ENCODE peak calls at places on chromosomes 6 and 20, in four cellular contexts. One of them, this sample, is unnamed.

GRCh38 chr6:158323561-158323958 is 11.3 kb downstream of the TULP4 start:
- DNase-seq in lower leg skin: no peak
- DNase-seq in prostate gland: no peak
- DNase-seq in body of pancreas: no peak
- DNase-seq in this sample: no peak

GRCh38 chr6:167643716-167644115 is 183.0 kb upstream of the AFDN start:
- DNase-seq in body of pancreas: no peak
- DNase-seq in lower leg skin: no peak
- DNase-seq in prostate gland: no peak
- DNase-seq in this sample: no peak

GRCh38 chr20:56151834-56152233 is 96.7 kb upstream of the MC3R start:
- DNase-seq in body of pancreas: no peak
- DNase-seq in prostate gland: no peak
- DNase-seq in lower leg skin: no peak
- DNase-seq in this sample: no peak

GRCh38 chr6:100230976-100231316 is 233.8 kb downstream of the SIM1 start:
- DNase-seq in prostate gland: no peak
- DNase-seq in lower leg skin: no peak
- DNase-seq in body of pancreas: no peak
- DNase-seq in this sample: no peak

GRCh38 chr6:57221191-57221935 is 744 bp downstream of the RAB23 start:
- DNase-seq in body of pancreas: peak; percentile 53
- DNase-seq in lower leg skin: peak; percentile 19
- DNase-seq in prostate gland: peak; percentile 34
- DNase-seq in this sample: peak; percentile 90

GRCh38 chr6:97423190-97423589 is 140.2 kb upstream of the MMS22L start:
- DNase-seq in body of pancreas: no peak
- DNase-seq in prostate gland: no peak
- DNase-seq in lower leg skin: no peak
- DNase-seq in this sample: no peak

GRCh38 chr6:13664703-13665352 is 46.8 kb downstream of the RANBP9 start:
- DNase-seq in prostate gland: no peak
- DNase-seq in body of pancreas: no peak
- DNase-seq in lower leg skin: no peak
- DNase-seq in this sample: no peak

GRCh38 chr20:427849-428657 is 20.0 kb downstream of the RBCK1 start:
- DNase-seq in prostate gland: no peak
- DNase-seq in body of pancreas: no peak
- DNase-seq in lower leg skin: no peak
- DNase-seq in this sample: no peak

GRCh38 chr6:1100269-1100668 is 211.6 kb upstream of the FOXQ1 start:
- DNase-seq in lower leg skin: no peak
- DNase-seq in body of pancreas: no peak
- DNase-seq in prostate gland: no peak
- DNase-seq in this sample: no peak

GRCh38 chr20:40797425-40797824 is 108.4 kb upstream of the MAFB start:
- DNase-seq in body of pancreas: no peak
- DNase-seq in lower leg skin: no peak
- DNase-seq in prostate gland: no peak
- DNase-seq in this sample: no peak

GRCh38 chr6:33860006-33860405 is 56.2 kb upstream of the MLN start:
- DNase-seq in lower leg skin: no peak
- DNase-seq in body of pancreas: no peak
- DNase-seq in prostate gland: no peak
- DNase-seq in this sample: no peak

GRCh38 chr6:134816780-134817179 is 133.1 kb downstream of the ALDH8A1 start:
- DNase-seq in lower leg skin: no peak
- DNase-seq in prostate gland: no peak
- DNase-seq in body of pancreas: no peak
- DNase-seq in this sample: no peak

GRCh38 chr20:61256819-61257218 is 4.8 kb downstream of the CDH4 start:
- DNase-seq in prostate gland: no peak
- DNase-seq in body of pancreas: no peak
- DNase-seq in lower leg skin: no peak
- DNase-seq in this sample: no peak

GRCh38 chr20:64261138-64261537 is 5.6 kb downstream of the PCMTD2 start:
- DNase-seq in prostate gland: no peak
- DNase-seq in body of pancreas: no peak
- DNase-seq in lower leg skin: peak; percentile 40
- DNase-seq in this sample: no peak

GRCh38 chr6:131029661-131030297 is 33.3 kb downstream of the EPB41L2 start:
- DNase-seq in lower leg skin: no peak
- DNase-seq in body of pancreas: no peak
- DNase-seq in prostate gland: no peak
- DNase-seq in this sample: no peak

GRCh38 chr6:163825033-163825432 is 410.5 kb downstream of the QKI start:
- DNase-seq in prostate gland: no peak
- DNase-seq in body of pancreas: no peak
- DNase-seq in lower leg skin: no peak
- DNase-seq in this sample: no peak

GRCh38 chr20:63653041-63653973 is at the start of gene STMN3:
- DNase-seq in prostate gland: peak; percentile 80
- DNase-seq in lower leg skin: peak; percentile 79
- DNase-seq in body of pancreas: peak; percentile 87
- DNase-seq in this sample: peak; percentile 82

GRCh38 chr6:140252099-140252498 is 877.7 kb upstream of the CITED2 start:
- DNase-seq in lower leg skin: no peak
- DNase-seq in body of pancreas: no peak
- DNase-seq in prostate gland: no peak
- DNase-seq in this sample: no peak

GRCh38 chr6:939526-940252 is 246.8 kb upstream of the EXOC2 start:
- DNase-seq in lower leg skin: no peak
- DNase-seq in prostate gland: no peak
- DNase-seq in body of pancreas: no peak
- DNase-seq in this sample: no peak

GRCh38 chr6:14709066-14709670 is 536.7 kb upstream of the JARID2 start:
- DNase-seq in prostate gland: no peak
- DNase-seq in body of pancreas: no peak
- DNase-seq in lower leg skin: no peak
- DNase-seq in this sample: no peak

GRCh38 chr20:43389839-43390626 is 67.7 kb upstream of the SRSF6 start:
- DNase-seq in body of pancreas: no peak
- DNase-seq in lower leg skin: no peak
- DNase-seq in prostate gland: no peak
- DNase-seq in this sample: peak; percentile 87

GRCh38 chr6:146770965-146771735 is 172.4 kb downstream of the ADGB start:
- DNase-seq in body of pancreas: no peak
- DNase-seq in prostate gland: no peak
- DNase-seq in lower leg skin: peak; percentile 56
- DNase-seq in this sample: peak; percentile 72

GRCh38 chr6:68235192-68235812 is 399.8 kb upstream of the ADGRB3 start:
- DNase-seq in prostate gland: no peak
- DNase-seq in lower leg skin: no peak
- DNase-seq in body of pancreas: no peak
- DNase-seq in this sample: no peak

GRCh38 chr6:89297695-89298351 is 17.3 kb downstream of the GABRR2 start:
- DNase-seq in lower leg skin: no peak
- DNase-seq in prostate gland: peak; percentile 33
- DNase-seq in body of pancreas: no peak
- DNase-seq in this sample: no peak

DNA sequence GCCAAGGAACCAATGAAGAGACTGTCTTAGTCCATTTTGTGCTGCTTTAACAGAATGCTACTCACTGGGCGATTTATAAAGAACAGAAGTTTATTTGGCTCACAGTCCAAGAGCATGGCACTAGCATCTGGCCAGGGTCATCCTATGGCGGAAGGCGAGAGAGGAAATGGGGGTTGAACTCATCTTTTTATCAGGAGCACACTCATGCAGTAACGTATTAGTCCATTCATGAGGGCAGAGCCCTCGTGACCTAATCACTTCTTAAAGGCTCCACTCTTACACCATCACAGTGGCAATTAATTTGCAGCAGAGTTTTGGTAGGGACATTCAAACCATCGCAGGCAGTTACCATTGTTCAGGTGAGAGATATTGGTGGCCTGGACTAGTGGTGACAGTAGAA is 8.5 kb downstream of the ARFGEF2 start:
- DNase-seq in prostate gland: no peak
- DNase-seq in body of pancreas: no peak
- DNase-seq in lower leg skin: no peak
- DNase-seq in this sample: no peak
- TF ChIP-seq POLR2A in prostate gland: no peak
- TF ChIP-seq POLR2A in body of pancreas: no peak
- TF ChIP-seq POLR2A in lower leg skin: no peak
- TF ChIP-seq POLR2A in this sample: no peak

GRCh38 chr6:52263709-52264320 is 19.5 kb upstream of the IL17F start:
- DNase-seq in body of pancreas: peak; percentile 59
- DNase-seq in lower leg skin: peak; percentile 44
- DNase-seq in prostate gland: peak; percentile 21
- DNase-seq in this sample: peak; percentile 47

GRCh38 chr6:52262620-52263344 is 18.5 kb upstream of the IL17F start:
- DNase-seq in prostate gland: no peak
- DNase-seq in lower leg skin: no peak
- DNase-seq in body of pancreas: no peak
- DNase-seq in this sample: no peak

GRCh38 chr6:52261229-52261628 is 16.9 kb upstream of the IL17F start:
- DNase-seq in lower leg skin: no peak
- DNase-seq in prostate gland: no peak
- DNase-seq in body of pancreas: no peak
- DNase-seq in this sample: no peak

GRCh38 chr6:52255434-52255833 is 11.1 kb upstream of the IL17F start:
- DNase-seq in lower leg skin: no peak
- DNase-seq in prostate gland: no peak
- DNase-seq in body of pancreas: no peak
- DNase-seq in this sample: no peak

DNA sequence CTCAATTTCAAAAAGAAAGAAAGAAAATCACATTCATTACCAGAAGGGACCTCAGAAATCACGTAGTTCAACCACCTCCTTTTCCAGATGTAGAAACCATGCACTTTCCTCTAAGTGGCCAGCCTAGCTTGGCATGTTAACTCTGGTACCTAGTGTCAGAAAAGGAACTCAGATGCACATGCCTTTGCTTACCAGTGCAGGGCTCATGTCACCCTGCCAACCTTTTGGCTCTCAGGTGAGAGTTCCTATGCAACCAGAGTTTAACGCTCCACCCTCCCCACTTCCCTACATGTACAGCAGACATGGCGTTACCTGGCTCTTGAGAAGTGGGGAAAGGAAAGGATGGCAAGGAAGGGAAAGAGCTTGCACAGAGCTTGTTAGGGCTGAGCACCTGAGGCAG is 16.3 kb upstream of the IL17F start:
- DNase-seq in body of pancreas: no peak
- DNase-seq in lower leg skin: no peak
- DNase-seq in prostate gland: no peak
- DNase-seq in this sample: no peak
- TF ChIP-seq POLR2A in body of pancreas: no peak
- TF ChIP-seq POLR2A in lower leg skin: no peak
- TF ChIP-seq POLR2A in prostate gland: no peak
- TF ChIP-seq POLR2A in this sample: no peak

GRCh38 chr20:21505810-21506530 is 7.9 kb downstream of the NKX2-2 start:
- DNase-seq in prostate gland: no peak
- DNase-seq in lower leg skin: no peak
- DNase-seq in body of pancreas: peak; percentile 48
- DNase-seq in this sample: peak; percentile 94
- TF ChIP-seq POLR2A in prostate gland: no peak
- TF ChIP-seq POLR2A in lower leg skin: no peak
- TF ChIP-seq POLR2A in body of pancreas: no peak
- TF ChIP-seq POLR2A in this sample: no peak

DNA sequence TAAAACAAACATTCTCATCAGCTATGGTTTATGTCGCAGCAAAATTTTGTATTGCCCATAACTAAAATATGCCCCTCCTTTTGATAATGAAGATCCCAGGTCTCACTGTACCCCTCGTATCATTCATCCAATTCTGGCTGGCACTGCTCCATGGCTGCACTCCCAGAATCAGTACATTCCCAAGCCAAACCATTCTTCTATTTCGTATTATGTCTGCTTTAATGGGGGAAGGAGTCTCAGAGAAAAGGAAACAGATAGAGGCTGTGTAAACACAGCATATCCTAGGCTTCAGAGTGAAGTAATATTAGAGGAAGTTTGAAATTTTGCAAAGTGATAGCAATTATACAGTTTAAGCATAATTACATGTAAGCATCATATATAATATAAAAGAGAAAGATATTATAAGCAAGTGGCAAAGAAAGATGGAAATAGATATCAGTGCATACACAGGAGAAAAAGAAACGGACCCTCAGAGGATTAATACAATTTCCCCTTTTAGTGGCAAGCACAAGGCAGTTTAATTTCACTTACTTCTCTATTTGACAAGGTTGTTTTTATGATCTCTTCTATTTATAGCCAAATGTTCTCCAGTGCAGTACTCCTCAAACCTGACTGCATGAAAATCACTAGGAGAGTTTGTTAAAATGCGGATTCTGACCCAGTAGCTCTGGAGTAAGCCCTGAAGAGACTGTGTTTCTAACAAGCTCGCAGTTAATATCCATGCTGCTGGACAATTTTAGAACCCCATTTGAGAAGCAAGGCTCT is 56.5 kb upstream of the TENT5A start:
- DNase-seq in prostate gland: no peak
- DNase-seq in lower leg skin: no peak
- DNase-seq in body of pancreas: no peak
- DNase-seq in this sample: no peak
- TF ChIP-seq POLR2A in prostate gland: no peak
- TF ChIP-seq POLR2A in lower leg skin: no peak
- TF ChIP-seq POLR2A in body of pancreas: no peak
- TF ChIP-seq POLR2A in this sample: no peak

GRCh38 chr20:48682529-48683385 is 145.0 kb downstream of the PREX1 start:
- DNase-seq in lower leg skin: peak; percentile 51
- DNase-seq in prostate gland: peak; percentile 80
- DNase-seq in body of pancreas: peak; percentile 92
- DNase-seq in this sample: peak; percentile 94
- TF ChIP-seq POLR2A in lower leg skin: no peak
- TF ChIP-seq POLR2A in prostate gland: no peak
- TF ChIP-seq POLR2A in body of pancreas: no peak
- TF ChIP-seq POLR2A in this sample: no peak

GRCh38 chr20:4435210-4435609 is 286.5 kb upstream of the PRND start:
- DNase-seq in body of pancreas: no peak
- DNase-seq in prostate gland: no peak
- DNase-seq in lower leg skin: no peak
- DNase-seq in this sample: no peak
- TF ChIP-seq POLR2A in body of pancreas: no peak
- TF ChIP-seq POLR2A in prostate gland: no peak
- TF ChIP-seq POLR2A in lower leg skin: no peak
- TF ChIP-seq POLR2A in this sample: no peak

GRCh38 chr6:27894839-27895762 is 17.1 kb downstream of the OR2B2 start:
- DNase-seq in prostate gland: peak; percentile 65
- DNase-seq in body of pancreas: peak; percentile 47
- DNase-seq in lower leg skin: peak; percentile 60
- DNase-seq in this sample: no peak
- TF ChIP-seq POLR2A in prostate gland: peak; percentile 34
- TF ChIP-seq POLR2A in body of pancreas: no peak
- TF ChIP-seq POLR2A in lower leg skin: no peak
- TF ChIP-seq POLR2A in this sample: peak; percentile 57